ENCODE peak calls at places on chromosomes 4 and X, in eight cellular contexts. One of them, this sample, is unnamed.
A peak's percentile ranks its signal among the peaks of the same experiment; 100 is the strongest.

GRCh38 chr4:148522995-148523394 is 80.8 kb upstream of the NR3C2 start:
- DNase-seq in NCI-H82: peak; percentile 13
- DNase-seq in activated T-cell treated with anti-CD3 and anti-CD28 coated beads for 24 hours: no peak
- DNase-seq in AG10803: no peak
- DNase-seq in nephron progenitor cell: no peak
- DNase-seq in stimulated activated CD8-positive, alpha-beta memory T cell treated with anti-CD3 and anti-CD28 coated beads, Interleukin-7, amount 100 ng/mL, for 4 hours: no peak
- DNase-seq in ureter: no peak
- DNase-seq in HT-29: no peak
- DNase-seq in this sample: no peak

GRCh38 chr4:95204873-95205272 is 343.9 kb downstream of the UNC5C start:
- DNase-seq in NCI-H82: peak; percentile 37
- DNase-seq in activated T-cell treated with anti-CD3 and anti-CD28 coated beads for 24 hours: no peak
- DNase-seq in AG10803: no peak
- DNase-seq in nephron progenitor cell: no peak
- DNase-seq in stimulated activated CD8-positive, alpha-beta memory T cell treated with anti-CD3 and anti-CD28 coated beads, Interleukin-7, amount 100 ng/mL, for 4 hours: no peak
- DNase-seq in ureter: no peak
- DNase-seq in HT-29: peak; percentile 65
- DNase-seq in this sample: no peak

GRCh38 chr4:131091896-131092295 is 1995.9 kb downstream of the C4orf33 start:
- DNase-seq in NCI-H82: peak; percentile 60
- DNase-seq in activated T-cell treated with anti-CD3 and anti-CD28 coated beads for 24 hours: no peak
- DNase-seq in AG10803: no peak
- DNase-seq in nephron progenitor cell: no peak
- DNase-seq in stimulated activated CD8-positive, alpha-beta memory T cell treated with anti-CD3 and anti-CD28 coated beads, Interleukin-7, amount 100 ng/mL, for 4 hours: no peak
- DNase-seq in ureter: no peak
- DNase-seq in HT-29: peak; percentile 45
- DNase-seq in this sample: no peak

GRCh38 chr4:136319789-136320470 is 1212.4 kb downstream of the PCDH18 start:
- DNase-seq in NCI-H82: no peak
- DNase-seq in activated T-cell treated with anti-CD3 and anti-CD28 coated beads for 24 hours: no peak
- DNase-seq in AG10803: no peak
- DNase-seq in nephron progenitor cell: no peak
- DNase-seq in stimulated activated CD8-positive, alpha-beta memory T cell treated with anti-CD3 and anti-CD28 coated beads, Interleukin-7, amount 100 ng/mL, for 4 hours: no peak
- DNase-seq in ureter: no peak
- DNase-seq in HT-29: peak; percentile 66
- DNase-seq in this sample: no peak

GRCh38 chr4:86664959-86665358 is 70.8 kb downstream of the PTPN13 start:
- DNase-seq in NCI-H82: no peak
- DNase-seq in activated T-cell treated with anti-CD3 and anti-CD28 coated beads for 24 hours: no peak
- DNase-seq in AG10803: peak; percentile 95
- DNase-seq in nephron progenitor cell: no peak
- DNase-seq in stimulated activated CD8-positive, alpha-beta memory T cell treated with anti-CD3 and anti-CD28 coated beads, Interleukin-7, amount 100 ng/mL, for 4 hours: no peak
- DNase-seq in ureter: no peak
- DNase-seq in HT-29: no peak
- DNase-seq in this sample: no peak

GRCh38 chr4:156536661-156537060 is 434.9 kb downstream of the PDGFC start:
- DNase-seq in NCI-H82: no peak
- DNase-seq in activated T-cell treated with anti-CD3 and anti-CD28 coated beads for 24 hours: no peak
- DNase-seq in AG10803: peak; percentile 26
- DNase-seq in nephron progenitor cell: no peak
- DNase-seq in stimulated activated CD8-positive, alpha-beta memory T cell treated with anti-CD3 and anti-CD28 coated beads, Interleukin-7, amount 100 ng/mL, for 4 hours: no peak
- DNase-seq in ureter: no peak
- DNase-seq in HT-29: no peak
- DNase-seq in this sample: peak; percentile 19

GRCh38 chrX:63889001-63889400 is 104.0 kb upstream of the ARHGEF9 start:
- DNase-seq in NCI-H82: no peak
- DNase-seq in activated T-cell treated with anti-CD3 and anti-CD28 coated beads for 24 hours: no peak
- DNase-seq in AG10803: peak; percentile 84
- DNase-seq in nephron progenitor cell: no peak
- DNase-seq in stimulated activated CD8-positive, alpha-beta memory T cell treated with anti-CD3 and anti-CD28 coated beads, Interleukin-7, amount 100 ng/mL, for 4 hours: no peak
- DNase-seq in ureter: no peak
- DNase-seq in HT-29: no peak
- DNase-seq in this sample: no peak

GRCh38 chr4:37244583-37245390 is at the start of gene NWD2:
- DNase-seq in NCI-H82: peak; percentile 4
- DNase-seq in activated T-cell treated with anti-CD3 and anti-CD28 coated beads for 24 hours: no peak
- DNase-seq in AG10803: no peak
- DNase-seq in nephron progenitor cell: peak; percentile 69
- DNase-seq in stimulated activated CD8-positive, alpha-beta memory T cell treated with anti-CD3 and anti-CD28 coated beads, Interleukin-7, amount 100 ng/mL, for 4 hours: no peak
- DNase-seq in ureter: peak; percentile 41
- DNase-seq in HT-29: no peak
- DNase-seq in this sample: no peak

GRCh38 chrX:13659057-13659456 is 6.1 kb downstream of the TCEANC start:
- DNase-seq in NCI-H82: no peak
- DNase-seq in activated T-cell treated with anti-CD3 and anti-CD28 coated beads for 24 hours: no peak
- DNase-seq in AG10803: peak; percentile 66
- DNase-seq in nephron progenitor cell: no peak
- DNase-seq in stimulated activated CD8-positive, alpha-beta memory T cell treated with anti-CD3 and anti-CD28 coated beads, Interleukin-7, amount 100 ng/mL, for 4 hours: no peak
- DNase-seq in ureter: no peak
- DNase-seq in HT-29: peak; percentile 8
- DNase-seq in this sample: no peak

GRCh38 chr4:57051100-57051499 is 59.1 kb downstream of the IGFBP7 start:
- DNase-seq in NCI-H82: peak; percentile 10
- DNase-seq in activated T-cell treated with anti-CD3 and anti-CD28 coated beads for 24 hours: no peak
- DNase-seq in AG10803: no peak
- DNase-seq in nephron progenitor cell: no peak
- DNase-seq in stimulated activated CD8-positive, alpha-beta memory T cell treated with anti-CD3 and anti-CD28 coated beads, Interleukin-7, amount 100 ng/mL, for 4 hours: no peak
- DNase-seq in ureter: no peak
- DNase-seq in HT-29: no peak
- DNase-seq in this sample: no peak

GRCh38 chr4:1644906-1645657 is 39.0 kb downstream of the FAM53A start:
- DNase-seq in NCI-H82: no peak
- DNase-seq in activated T-cell treated with anti-CD3 and anti-CD28 coated beads for 24 hours: no peak
- DNase-seq in AG10803: peak; percentile 51
- DNase-seq in nephron progenitor cell: peak; percentile 53
- DNase-seq in stimulated activated CD8-positive, alpha-beta memory T cell treated with anti-CD3 and anti-CD28 coated beads, Interleukin-7, amount 100 ng/mL, for 4 hours: no peak
- DNase-seq in ureter: peak; percentile 66
- DNase-seq in HT-29: no peak
- DNase-seq in this sample: peak; percentile 28

GRCh38 chrX:11464360-11464759 is 171.1 kb downstream of the AMELX start:
- DNase-seq in NCI-H82: no peak
- DNase-seq in activated T-cell treated with anti-CD3 and anti-CD28 coated beads for 24 hours: no peak
- DNase-seq in AG10803: no peak
- DNase-seq in nephron progenitor cell: no peak
- DNase-seq in stimulated activated CD8-positive, alpha-beta memory T cell treated with anti-CD3 and anti-CD28 coated beads, Interleukin-7, amount 100 ng/mL, for 4 hours: no peak
- DNase-seq in ureter: no peak
- DNase-seq in HT-29: no peak
- DNase-seq in this sample: no peak

GRCh38 chr4:48937033-48937432 is 30.5 kb upstream of the OCIAD2 start:
- DNase-seq in NCI-H82: no peak
- DNase-seq in activated T-cell treated with anti-CD3 and anti-CD28 coated beads for 24 hours: no peak
- DNase-seq in AG10803: no peak
- DNase-seq in nephron progenitor cell: no peak
- DNase-seq in stimulated activated CD8-positive, alpha-beta memory T cell treated with anti-CD3 and anti-CD28 coated beads, Interleukin-7, amount 100 ng/mL, for 4 hours: no peak
- DNase-seq in ureter: no peak
- DNase-seq in HT-29: no peak
- DNase-seq in this sample: no peak

GRCh38 chrX:47540754-47541538 is 20.1 kb upstream of the ARAF start:
- DNase-seq in NCI-H82: peak; percentile 94
- DNase-seq in activated T-cell treated with anti-CD3 and anti-CD28 coated beads for 24 hours: no peak
- DNase-seq in AG10803: peak; percentile 88
- DNase-seq in nephron progenitor cell: peak; percentile 47
- DNase-seq in stimulated activated CD8-positive, alpha-beta memory T cell treated with anti-CD3 and anti-CD28 coated beads, Interleukin-7, amount 100 ng/mL, for 4 hours: no peak
- DNase-seq in ureter: peak; percentile 83
- DNase-seq in HT-29: peak; percentile 92
- DNase-seq in this sample: peak; percentile 86

GRCh38 chrX:28997716-28998115 is 410.5 kb downstream of the IL1RAPL1 start:
- DNase-seq in NCI-H82: no peak
- DNase-seq in activated T-cell treated with anti-CD3 and anti-CD28 coated beads for 24 hours: no peak
- DNase-seq in AG10803: no peak
- DNase-seq in nephron progenitor cell: no peak
- DNase-seq in stimulated activated CD8-positive, alpha-beta memory T cell treated with anti-CD3 and anti-CD28 coated beads, Interleukin-7, amount 100 ng/mL, for 4 hours: no peak
- DNase-seq in ureter: no peak
- DNase-seq in HT-29: no peak
- DNase-seq in this sample: no peak

GRCh38 chr4:121656269-121656641 is 40.5 kb downstream of the ANXA5 start:
- DNase-seq in NCI-H82: peak; percentile 68
- DNase-seq in activated T-cell treated with anti-CD3 and anti-CD28 coated beads for 24 hours: no peak
- DNase-seq in AG10803: peak; percentile 83
- DNase-seq in nephron progenitor cell: peak; percentile 44
- DNase-seq in stimulated activated CD8-positive, alpha-beta memory T cell treated with anti-CD3 and anti-CD28 coated beads, Interleukin-7, amount 100 ng/mL, for 4 hours: no peak
- DNase-seq in ureter: no peak
- DNase-seq in HT-29: peak; percentile 71
- DNase-seq in this sample: peak; percentile 27

GRCh38 chr4:167109859-167110258 is 124.4 kb downstream of the SPOCK3 start:
- DNase-seq in NCI-H82: no peak
- DNase-seq in activated T-cell treated with anti-CD3 and anti-CD28 coated beads for 24 hours: no peak
- DNase-seq in AG10803: no peak
- DNase-seq in nephron progenitor cell: no peak
- DNase-seq in stimulated activated CD8-positive, alpha-beta memory T cell treated with anti-CD3 and anti-CD28 coated beads, Interleukin-7, amount 100 ng/mL, for 4 hours: no peak
- DNase-seq in ureter: no peak
- DNase-seq in HT-29: no peak
- DNase-seq in this sample: no peak

GRCh38 chr4:137641554-137641953 is 109.3 kb upstream of the PCDH18 start:
- DNase-seq in NCI-H82: no peak
- DNase-seq in activated T-cell treated with anti-CD3 and anti-CD28 coated beads for 24 hours: no peak
- DNase-seq in AG10803: peak; percentile 68
- DNase-seq in nephron progenitor cell: no peak
- DNase-seq in stimulated activated CD8-positive, alpha-beta memory T cell treated with anti-CD3 and anti-CD28 coated beads, Interleukin-7, amount 100 ng/mL, for 4 hours: no peak
- DNase-seq in ureter: no peak
- DNase-seq in HT-29: no peak
- DNase-seq in this sample: no peak

GRCh38 chr4:115944146-115944905 is 830.9 kb upstream of the NDST4 start:
- DNase-seq in NCI-H82: no peak
- DNase-seq in activated T-cell treated with anti-CD3 and anti-CD28 coated beads for 24 hours: no peak
- DNase-seq in AG10803: no peak
- DNase-seq in nephron progenitor cell: no peak
- DNase-seq in stimulated activated CD8-positive, alpha-beta memory T cell treated with anti-CD3 and anti-CD28 coated beads, Interleukin-7, amount 100 ng/mL, for 4 hours: no peak
- DNase-seq in ureter: no peak
- DNase-seq in HT-29: no peak
- DNase-seq in this sample: no peak

GRCh38 chr4:88008133-88008621 is 742 bp downstream of the PKD2 start:
- DNase-seq in NCI-H82: peak; percentile 58
- DNase-seq in activated T-cell treated with anti-CD3 and anti-CD28 coated beads for 24 hours: no peak
- DNase-seq in AG10803: peak; percentile 50
- DNase-seq in nephron progenitor cell: peak; percentile 70
- DNase-seq in stimulated activated CD8-positive, alpha-beta memory T cell treated with anti-CD3 and anti-CD28 coated beads, Interleukin-7, amount 100 ng/mL, for 4 hours: peak; percentile 2
- DNase-seq in ureter: no peak
- DNase-seq in HT-29: peak; percentile 51
- DNase-seq in this sample: no peak

GRCh38 chrX:17081535-17081934 is 135.1 kb downstream of the REPS2 start:
- DNase-seq in NCI-H82: no peak
- DNase-seq in activated T-cell treated with anti-CD3 and anti-CD28 coated beads for 24 hours: no peak
- DNase-seq in AG10803: peak; percentile 11
- DNase-seq in nephron progenitor cell: no peak
- DNase-seq in stimulated activated CD8-positive, alpha-beta memory T cell treated with anti-CD3 and anti-CD28 coated beads, Interleukin-7, amount 100 ng/mL, for 4 hours: no peak
- DNase-seq in ureter: no peak
- DNase-seq in HT-29: no peak
- DNase-seq in this sample: peak; percentile 27

GRCh38 chr4:110854021-110854678 is 231.3 kb upstream of the PITX2 start:
- DNase-seq in NCI-H82: peak; percentile 82
- DNase-seq in activated T-cell treated with anti-CD3 and anti-CD28 coated beads for 24 hours: no peak
- DNase-seq in AG10803: peak; percentile 96
- DNase-seq in nephron progenitor cell: no peak
- DNase-seq in stimulated activated CD8-positive, alpha-beta memory T cell treated with anti-CD3 and anti-CD28 coated beads, Interleukin-7, amount 100 ng/mL, for 4 hours: no peak
- DNase-seq in ureter: no peak
- DNase-seq in HT-29: no peak
- DNase-seq in this sample: no peak

GRCh38 chr4:3193531-3194203 is 55.3 kb upstream of the MSANTD1 start:
- DNase-seq in NCI-H82: no peak
- DNase-seq in activated T-cell treated with anti-CD3 and anti-CD28 coated beads for 24 hours: no peak
- DNase-seq in AG10803: no peak
- DNase-seq in nephron progenitor cell: no peak
- DNase-seq in stimulated activated CD8-positive, alpha-beta memory T cell treated with anti-CD3 and anti-CD28 coated beads, Interleukin-7, amount 100 ng/mL, for 4 hours: no peak
- DNase-seq in ureter: no peak
- DNase-seq in HT-29: peak; percentile 7
- DNase-seq in this sample: no peak

GRCh38 chr4:151851354-151851753 is 90.5 kb upstream of the GATB start:
- DNase-seq in NCI-H82: no peak
- DNase-seq in activated T-cell treated with anti-CD3 and anti-CD28 coated beads for 24 hours: no peak
- DNase-seq in AG10803: no peak
- DNase-seq in nephron progenitor cell: no peak
- DNase-seq in stimulated activated CD8-positive, alpha-beta memory T cell treated with anti-CD3 and anti-CD28 coated beads, Interleukin-7, amount 100 ng/mL, for 4 hours: no peak
- DNase-seq in ureter: no peak
- DNase-seq in HT-29: no peak
- DNase-seq in this sample: no peak

GRCh38 chr4:117284736-117285135 is 199.4 kb upstream of the TRAM1L1 start:
- DNase-seq in NCI-H82: no peak
- DNase-seq in activated T-cell treated with anti-CD3 and anti-CD28 coated beads for 24 hours: no peak
- DNase-seq in AG10803: no peak
- DNase-seq in nephron progenitor cell: no peak
- DNase-seq in stimulated activated CD8-positive, alpha-beta memory T cell treated with anti-CD3 and anti-CD28 coated beads, Interleukin-7, amount 100 ng/mL, for 4 hours: no peak
- DNase-seq in ureter: no peak
- DNase-seq in HT-29: no peak
- DNase-seq in this sample: no peak

GRCh38 chr4:56505269-56506109 is at the start of gene ARL9:
- DNase-seq in NCI-H82: no peak
- DNase-seq in activated T-cell treated with anti-CD3 and anti-CD28 coated beads for 24 hours: peak; percentile 46
- DNase-seq in AG10803: peak; percentile 40
- DNase-seq in nephron progenitor cell: peak; percentile 69
- DNase-seq in stimulated activated CD8-positive, alpha-beta memory T cell treated with anti-CD3 and anti-CD28 coated beads, Interleukin-7, amount 100 ng/mL, for 4 hours: peak; percentile 55
- DNase-seq in ureter: peak; percentile 43
- DNase-seq in HT-29: peak; percentile 62
- DNase-seq in this sample: peak; percentile 54

GRCh38 chrX:68895339-68896250 is 66.8 kb downstream of the EFNB1 start:
- DNase-seq in NCI-H82: no peak
- DNase-seq in activated T-cell treated with anti-CD3 and anti-CD28 coated beads for 24 hours: no peak
- DNase-seq in AG10803: peak; percentile 2
- DNase-seq in nephron progenitor cell: no peak
- DNase-seq in stimulated activated CD8-positive, alpha-beta memory T cell treated with anti-CD3 and anti-CD28 coated beads, Interleukin-7, amount 100 ng/mL, for 4 hours: no peak
- DNase-seq in ureter: peak; percentile 73
- DNase-seq in HT-29: peak; percentile 92
- DNase-seq in this sample: peak; percentile 70

GRCh38 chr4:139918591-139918990 is 235.4 kb downstream of the MAML3 start:
- DNase-seq in NCI-H82: no peak
- DNase-seq in activated T-cell treated with anti-CD3 and anti-CD28 coated beads for 24 hours: no peak
- DNase-seq in AG10803: no peak
- DNase-seq in nephron progenitor cell: no peak
- DNase-seq in stimulated activated CD8-positive, alpha-beta memory T cell treated with anti-CD3 and anti-CD28 coated beads, Interleukin-7, amount 100 ng/mL, for 4 hours: no peak
- DNase-seq in ureter: no peak
- DNase-seq in HT-29: no peak
- DNase-seq in this sample: no peak

GRCh38 chr4:140652601-140653000 is 83.8 kb upstream of the UCP1 start:
- DNase-seq in NCI-H82: no peak
- DNase-seq in activated T-cell treated with anti-CD3 and anti-CD28 coated beads for 24 hours: no peak
- DNase-seq in AG10803: no peak
- DNase-seq in nephron progenitor cell: no peak
- DNase-seq in stimulated activated CD8-positive, alpha-beta memory T cell treated with anti-CD3 and anti-CD28 coated beads, Interleukin-7, amount 100 ng/mL, for 4 hours: no peak
- DNase-seq in ureter: no peak
- DNase-seq in HT-29: no peak
- DNase-seq in this sample: no peak

GRCh38 chr4:4559596-4559995 is 17.7 kb upstream of the STX18 start:
- DNase-seq in NCI-H82: no peak
- DNase-seq in activated T-cell treated with anti-CD3 and anti-CD28 coated beads for 24 hours: no peak
- DNase-seq in AG10803: peak; percentile 12
- DNase-seq in nephron progenitor cell: no peak
- DNase-seq in stimulated activated CD8-positive, alpha-beta memory T cell treated with anti-CD3 and anti-CD28 coated beads, Interleukin-7, amount 100 ng/mL, for 4 hours: no peak
- DNase-seq in ureter: no peak
- DNase-seq in HT-29: no peak
- DNase-seq in this sample: no peak

GRCh38 chr4:137307806-137308205 is 224.5 kb downstream of the PCDH18 start:
- DNase-seq in NCI-H82: no peak
- DNase-seq in activated T-cell treated with anti-CD3 and anti-CD28 coated beads for 24 hours: no peak
- DNase-seq in AG10803: peak; percentile 89
- DNase-seq in nephron progenitor cell: no peak
- DNase-seq in stimulated activated CD8-positive, alpha-beta memory T cell treated with anti-CD3 and anti-CD28 coated beads, Interleukin-7, amount 100 ng/mL, for 4 hours: no peak
- DNase-seq in ureter: no peak
- DNase-seq in HT-29: no peak
- DNase-seq in this sample: peak; percentile 25

GRCh38 chr4:2560167-2560566 is 23.7 kb downstream of the FAM193A start:
- DNase-seq in NCI-H82: no peak
- DNase-seq in activated T-cell treated with anti-CD3 and anti-CD28 coated beads for 24 hours: no peak
- DNase-seq in AG10803: no peak
- DNase-seq in nephron progenitor cell: no peak
- DNase-seq in stimulated activated CD8-positive, alpha-beta memory T cell treated with anti-CD3 and anti-CD28 coated beads, Interleukin-7, amount 100 ng/mL, for 4 hours: no peak
- DNase-seq in ureter: no peak
- DNase-seq in HT-29: no peak
- DNase-seq in this sample: no peak